ENCODE peak calls at places on chromosomes 5 and 9, in four cellular contexts. M is ovary, F is K562, W is astrocyte of the spinal cord. G is an unnamed sample.

GRCh38 chr9:126146254-126147145 is 180.1 kb upstream of the MVB12B start:
- DNase-seq in F (peak), W (no peak), M (no peak), G (peak)

GRCh38 chr5:74865293-74865798 is 841 bp downstream of the FAM169A start:
- DNase-seq in F (no peak), M (peak), W (no peak), G (peak)

GRCh38 chr5:134026521-134027202 is 21.9 kb upstream of the VDAC1 start:
- DNase-seq in W (peak), M (no peak), F (peak), G (peak)

GRCh38 chr9:128102861-128103588 is 24.5 kb downstream of the PTGES2 start:
- DNase-seq in W (no peak), M (peak), F (no peak), G (no peak)

GRCh38 chr9:128807827-128808226 is 10.5 kb upstream of the ENDOG start:
- DNase-seq in M (no peak), W (no peak), F (no peak), G (no peak)

GRCh38 chr5:132489051-132489770 is 1.4 kb downstream of the IRF1 start:
- DNase-seq in W (no peak), F (no peak), M (peak), G (no peak)

GRCh38 chr5:147188200-147189108 is 46.4 kb upstream of the STK32A start:
- DNase-seq in W (peak), F (peak), M (peak), G (peak)

GRCh38 chr5:141650851-141651727 is at the start of gene FCHSD1:
- DNase-seq in M (peak), F (peak), W (peak), G (peak)

GRCh38 chr9:103928452-103928851 is 165.7 kb upstream of the SMC2 start:
- DNase-seq in W (no peak), M (no peak), F (no peak), G (no peak)

GRCh38 chr9:7523644-7524043 is 275.9 kb downstream of the DMAC1 start:
- DNase-seq in M (no peak), W (no peak), F (no peak), G (no peak)

GRCh38 chr5:3197699-3198098 is 397.9 kb upstream of the IRX1 start:
- DNase-seq in F (no peak), M (no peak), W (peak), G (no peak)

GRCh38 chr9:121648172-121648571 is 3.3 kb upstream of the DAB2IP start:
- DNase-seq in W (no peak), F (no peak), M (no peak), G (no peak)

GRCh38 chr9:123338710-123339665 is 17.0 kb upstream of the CRB2 start:
- DNase-seq in W (peak), M (no peak), F (peak), G (no peak)

GRCh38 chr5:181035991-181036815 is 3.9 kb upstream of the BTNL9 start:
- DNase-seq in W (no peak), F (no peak), M (no peak), G (no peak)

GRCh38 chr5:170755679-170756456 is 27.7 kb upstream of the GABRP start:
- DNase-seq in W (no peak), F (no peak), M (no peak), G (peak)

GRCh38 chr9:99000480-99001395 is 57.0 kb downstream of the COL15A1 start:
- DNase-seq in M (no peak), W (peak), F (peak), G (peak)

GRCh38 chr9:125990793-125991220 is 243.6 kb downstream of the PBX3 start:
- DNase-seq in W (no peak), M (no peak), F (no peak), G (no peak)

GRCh38 chr5:53023969-53024368 is 34.8 kb downstream of the ITGA2 start:
- DNase-seq in M (no peak), W (peak), F (no peak), G (peak)

GRCh38 chr9:137974746-137975526 is 97.4 kb downstream of the CACNA1B start:
- DNase-seq in F (no peak), W (no peak), M (no peak), G (no peak)

GRCh38 chr5:139761501-139761900 is 34.1 kb upstream of the PSD2 start:
- DNase-seq in F (no peak), M (no peak), W (no peak), G (no peak)

GRCh38 chr9:12640021-12640587 is 53.1 kb upstream of the TYRP1 start:
- DNase-seq in W (peak), F (peak), M (no peak), G (peak)

GRCh38 chr5:14347522-14347921 is 204.4 kb downstream of the TRIO start:
- DNase-seq in M (no peak), W (no peak), F (no peak), G (no peak)

GRCh38 chr5:302951-303350 is 18.6 kb upstream of the AHRR start:
- DNase-seq in F (no peak), M (no peak), W (no peak), G (no peak)

GRCh38 chr5:123176224-123176937 is 87.3 kb downstream of the PRDM6 start:
- DNase-seq in M (no peak), F (no peak), W (no peak), G (peak)

GRCh38 chr5:58898006-58898405 is 315.1 kb downstream of the RAB3C start:
- DNase-seq in M (no peak), W (no peak), F (no peak), G (no peak)

GRCh38 chr5:66994790-66995189 is 201.8 kb downstream of the CD180 start:
- DNase-seq in M (no peak), F (no peak), W (no peak), G (no peak)

GRCh38 chr9:135604437-135605237 is 34.7 kb downstream of the GLT6D1 start:
- DNase-seq in W (no peak), F (no peak), M (no peak), G (no peak)

GRCh38 chr5:82720213-82720612 is 357.0 kb downstream of the TMEM167A start:
- DNase-seq in W (no peak), F (no peak), M (no peak), G (no peak)

GRCh38 chr5:181566-181965 is 9.7 kb upstream of the LRRC14B start:
- DNase-seq in M (no peak), W (no peak), F (no peak), G (no peak)

GRCh38 chr5:61808884-61809283 is 476.8 kb downstream of the ZSWIM6 start:
- DNase-seq in W (no peak), F (no peak), M (no peak), G (no peak)

GRCh38 chr5:131521252-131521651 is 113.8 kb downstream of the RAPGEF6 start:
- DNase-seq in M (no peak), F (no peak), W (peak), G (peak)

GRCh38 chr9:35452481-35452880 is 37.4 kb upstream of the RUSC2 start:
- DNase-seq in M (no peak), W (no peak), F (peak), G (peak)
- TF ChIP-seq CTCF in M (no peak), W (peak), F (no peak), G (no peak)

DNA sequence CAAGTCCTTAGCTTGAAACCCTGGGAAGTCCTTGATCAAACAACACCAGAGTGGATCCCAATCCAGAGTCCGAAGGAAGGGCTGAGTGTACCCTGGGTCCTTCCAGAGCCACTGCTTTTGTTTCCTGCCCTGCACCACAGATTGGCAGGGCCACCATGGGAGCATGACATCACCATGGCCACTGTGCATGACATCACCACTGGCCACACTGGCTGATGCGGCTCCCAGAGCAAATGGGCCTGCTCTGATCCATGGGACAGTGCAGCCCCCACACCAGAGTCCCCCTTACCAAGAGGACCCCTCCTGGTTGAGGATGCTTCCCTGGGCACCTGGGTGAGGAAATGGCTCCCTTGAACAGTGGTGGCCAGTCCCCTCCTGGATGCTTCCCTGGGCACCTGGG is 9.9 kb downstream of the SLC6A3 start:
- DNase-seq in F (no peak), W (no peak), M (no peak), G (no peak)
- TF ChIP-seq CTCF in F (no peak), W (no peak), M (no peak), G (no peak)

GRCh38 chr9:112174965-112175795 is at the start of gene SUSD1:
- DNase-seq in M (peak), W (no peak), F (peak), G (no peak)
- TF ChIP-seq CTCF in M (no peak), W (no peak), F (no peak), G (no peak)

GRCh38 chr9:92173318-92173717 is 58.1 kb upstream of the SPTLC1 start:
- DNase-seq in F (no peak), W (no peak), M (no peak), G (no peak)

GRCh38 chr9:92177591-92177990 is 62.4 kb upstream of the SPTLC1 start:
- DNase-seq in W (no peak), F (no peak), M (no peak), G (no peak)

GRCh38 chr9:92175441-92175840 is 60.2 kb upstream of the SPTLC1 start:
- DNase-seq in W (no peak), M (no peak), F (no peak), G (no peak)

GRCh38 chr9:92176800-92177185 is 61.6 kb upstream of the SPTLC1 start:
- DNase-seq in M (no peak), F (no peak), W (no peak), G (no peak)

GRCh38 chr9:92176068-92176799 is 61.0 kb upstream of the SPTLC1 start:
- DNase-seq in W (no peak), M (no peak), F (no peak), G (no peak)
- TF ChIP-seq CTCF in W (peak), M (no peak), F (peak), G (peak)

GRCh38 chr9:89377411-89377810 is 59.1 kb downstream of the SECISBP2 start:
- DNase-seq in M (no peak), W (no peak), F (no peak), G (no peak)

GRCh38 chr9:89374176-89374575 is 55.9 kb downstream of the SECISBP2 start:
- DNase-seq in W (peak), M (no peak), F (no peak), G (no peak)

GRCh38 chr9:89376741-89377140 is 58.4 kb downstream of the SECISBP2 start:
- DNase-seq in W (no peak), F (no peak), M (no peak), G (no peak)

GRCh38 chr9:89376286-89376685 is 58.0 kb downstream of the SECISBP2 start:
- DNase-seq in M (no peak), W (no peak), F (no peak), G (no peak)

GRCh38 chr9:89375181-89375760 is 57.0 kb downstream of the SECISBP2 start:
- DNase-seq in W (no peak), M (no peak), F (peak), G (no peak)
- TF ChIP-seq CTCF in W (no peak), M (no peak), F (no peak), G (no peak)

DNA sequence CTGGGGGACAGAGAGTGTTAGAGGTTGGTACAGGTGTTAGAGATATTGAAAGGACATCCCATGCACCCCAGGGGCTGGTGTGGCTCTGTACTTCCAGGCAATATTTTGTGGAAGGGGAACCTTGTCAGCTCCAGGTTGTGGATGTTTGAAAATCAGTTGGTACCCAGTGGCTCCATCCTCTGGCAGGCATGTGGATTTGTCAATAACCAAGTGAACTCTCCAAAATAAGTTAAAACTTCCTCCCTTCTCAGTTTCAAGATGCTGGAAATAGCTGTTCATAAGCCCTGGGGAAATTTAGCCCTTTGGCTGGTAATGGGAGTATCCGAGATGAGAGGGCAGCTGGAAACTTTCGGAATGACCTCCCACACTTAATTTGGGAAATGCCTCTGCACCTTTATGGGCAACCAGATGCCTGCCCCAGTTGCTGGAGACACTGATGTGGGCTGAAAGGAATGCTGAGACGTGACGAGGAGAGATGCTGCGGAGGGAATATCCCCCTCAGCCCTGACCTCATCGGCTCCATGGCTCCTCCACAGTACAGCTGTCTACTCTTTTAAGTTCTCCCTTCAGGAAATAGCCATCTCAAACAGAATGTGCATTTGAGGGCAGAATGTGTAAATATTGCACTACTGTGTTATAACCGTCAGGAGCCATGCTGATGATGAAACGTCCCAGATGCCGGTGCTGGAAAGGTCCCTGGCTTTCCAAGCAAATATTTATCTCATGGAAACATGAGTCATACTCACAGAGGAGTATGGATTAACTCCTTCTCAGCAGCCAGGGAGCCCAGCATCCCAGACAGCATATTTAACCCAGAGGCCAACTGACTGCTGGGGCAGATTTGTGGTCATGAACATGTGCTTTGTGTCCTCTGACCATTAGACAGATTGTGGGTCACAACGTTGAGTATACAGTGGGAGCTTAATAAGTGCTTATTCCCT is 29.5 kb downstream of the TGFBI start:
- DNase-seq in W (peak), F (no peak), M (peak), G (peak)
- TF ChIP-seq CTCF in W (peak), F (no peak), M (no peak), G (peak)

GRCh38 chr5:163489745-163490075 is 15.7 kb upstream of the MAT2B start:
- DNase-seq in M (no peak), F (no peak), W (no peak), G (no peak)

GRCh38 chr5:163489055-163489744 is 16.2 kb upstream of the MAT2B start:
- DNase-seq in F (peak), M (no peak), W (no peak), G (peak)
- TF ChIP-seq CTCF in F (peak), M (no peak), W (peak), G (peak)

DNA sequence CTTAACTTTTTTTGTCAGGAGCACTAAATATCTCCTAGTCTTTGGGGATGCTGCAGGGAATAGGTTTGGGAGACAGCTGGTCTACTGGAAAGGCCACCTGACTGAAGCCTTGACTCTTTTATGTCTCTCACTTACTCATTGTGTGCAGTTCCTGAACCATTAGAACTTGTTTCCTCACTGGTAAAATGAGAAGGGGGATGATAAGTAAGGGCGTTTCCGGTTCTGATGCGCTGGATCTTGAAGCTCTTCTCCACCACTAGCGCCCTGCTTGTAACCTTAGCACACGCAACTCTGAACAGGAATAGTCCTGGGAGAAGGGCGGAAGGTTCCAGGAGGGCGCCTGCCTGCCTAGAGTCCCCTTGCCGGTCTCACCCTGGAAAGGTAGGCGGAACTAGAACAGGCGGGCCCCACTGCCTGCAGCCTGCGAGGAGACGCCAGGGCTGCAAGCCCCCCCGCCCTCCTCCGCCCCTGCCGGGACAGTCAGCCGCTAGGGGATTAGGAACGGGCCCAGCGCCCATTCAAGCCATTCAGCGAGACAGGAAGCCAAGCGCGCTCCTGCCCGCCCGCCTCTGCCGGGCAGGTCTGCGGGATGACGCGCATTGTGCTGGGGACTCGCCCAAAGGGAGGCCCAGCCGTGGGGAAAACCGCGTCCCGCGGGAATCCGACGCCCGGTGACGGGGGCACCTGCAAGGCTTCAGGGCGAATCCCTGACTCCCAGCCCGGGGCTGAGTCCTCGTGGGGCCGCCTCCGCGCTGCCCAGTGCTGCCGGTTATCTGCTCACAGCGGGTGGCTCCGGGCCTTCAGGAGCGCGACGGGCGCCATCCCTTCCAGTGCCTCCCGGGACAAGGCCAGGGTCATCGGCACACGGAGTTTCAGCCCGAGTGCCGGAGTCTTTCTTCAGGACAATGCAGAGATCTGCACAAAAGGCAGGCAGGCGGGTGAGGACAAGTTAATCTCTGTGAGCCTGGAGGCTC is 44.0 kb upstream of the XPA start:
- DNase-seq in M (peak), F (peak), W (peak), G (no peak)
- TF ChIP-seq CTCF in M (no peak), F (no peak), W (peak), G (no peak)

DNA sequence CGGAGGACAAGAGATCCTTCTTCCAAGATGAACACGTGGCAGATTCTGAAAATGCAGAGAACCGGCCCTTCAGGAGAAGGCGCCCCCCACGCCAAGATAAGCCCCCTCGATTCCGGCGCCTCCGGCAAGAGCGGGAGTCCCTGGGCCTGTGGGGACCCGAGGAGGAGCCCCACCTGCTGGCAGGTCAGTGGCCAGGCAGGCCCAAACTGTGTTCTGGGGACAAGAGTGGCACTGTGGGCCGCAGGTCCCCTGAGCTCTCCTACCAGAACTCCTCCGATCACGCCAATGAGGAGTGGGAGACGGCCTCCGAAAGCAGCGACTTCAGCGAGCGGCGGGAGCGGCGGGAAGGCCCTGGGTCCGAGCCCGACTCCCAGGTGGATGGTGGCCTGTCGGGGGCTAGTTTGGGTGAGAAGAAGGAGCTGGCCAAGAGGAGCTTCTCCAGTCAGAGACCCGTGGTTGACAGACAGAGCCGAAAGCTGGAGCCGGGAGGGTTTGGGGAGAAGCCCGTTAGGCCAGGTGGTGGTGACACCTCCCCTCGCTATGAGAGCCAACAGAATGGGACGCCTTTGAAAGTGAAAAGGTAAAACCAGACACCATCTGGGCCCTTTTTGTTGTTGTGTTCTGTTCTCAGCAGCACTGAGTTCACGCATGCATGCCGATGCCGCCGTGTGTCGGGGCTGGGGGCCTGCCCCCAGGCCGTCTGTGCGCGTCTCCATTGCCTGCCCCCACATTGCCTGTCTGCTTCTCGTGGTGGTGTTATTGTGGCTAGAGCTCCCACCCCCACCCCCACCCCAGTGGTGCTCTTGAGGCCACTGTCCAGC is 26.6 kb upstream of the POMT1 start:
- DNase-seq in M (no peak), W (no peak), F (no peak), G (no peak)
- TF ChIP-seq CTCF in M (no peak), W (peak), F (peak), G (peak)

G was measured in MCF 10A.